ENCODE peak calls at places on chromosomes 3 and 15, in four cellular contexts. D is A673, Z is HL-60, P is tibial artery. U is an unnamed sample.

GRCh38 chr3:103308921-103309320 is 874.1 kb downstream of the ZPLD1 start:
- DNase-seq in D (no peak), Z (no peak), P (no peak), U (no peak)

GRCh38 chr3:48655586-48655985 is 7.1 kb downstream of the CELSR3 start:
- DNase-seq in P (no peak), D (no peak), Z (no peak), U (no peak)

GRCh38 chr3:163476179-163476578 is 1602.1 kb downstream of the SI start:
- DNase-seq in D (peak; percentile 82), P (no peak), Z (no peak), U (no peak)

GRCh38 chr15:25897658-25898057 is 34.5 kb upstream of the ATP10A start:
- DNase-seq in D (no peak), Z (no peak), P (no peak), U (no peak)

GRCh38 chr15:59691194-59691805 is 2.2 kb upstream of the BNIP2 start:
- DNase-seq in D (peak; percentile 62), Z (peak; percentile 50), P (no peak), U (peak; percentile 34)

GRCh38 chr3:160678447-160678846 is 1.5 kb downstream of the ARL14 start:
- DNase-seq in Z (no peak), P (no peak), D (peak; percentile 41), U (no peak)

GRCh38 chr15:89066280-89066679 is 22.0 kb upstream of the ABHD2 start:
- DNase-seq in Z (no peak), D (no peak), P (no peak), U (no peak)

GRCh38 chr3:40847571-40847992 is 322.8 kb downstream of the ZNF621 start:
- DNase-seq in P (no peak), D (no peak), Z (no peak), U (no peak)

GRCh38 chr3:95097493-95097892 is 1034.6 kb downstream of the NSUN3 start:
- DNase-seq in D (no peak), Z (no peak), P (no peak), U (no peak)

GRCh38 chr15:60364306-60364924 is 33.4 kb downstream of the ANXA2 start:
- DNase-seq in D (no peak), P (no peak), Z (no peak), U (no peak)

GRCh38 chr3:11609481-11609880 is 34.2 kb downstream of the VGLL4 start:
- DNase-seq in D (no peak), Z (no peak), P (no peak), U (no peak)

GRCh38 chr3:178385280-178385952 is 150.8 kb upstream of the KCNMB2 start:
- DNase-seq in Z (no peak), P (no peak), D (peak; percentile 64), U (peak; percentile 28)

GRCh38 chr3:119695480-119695879 is 7.3 kb upstream of the CFAP91 start:
- DNase-seq in P (no peak), Z (peak; percentile 29), D (peak; percentile 33), U (peak; percentile 10)

GRCh38 chr3:16474304-16474703 is 39.2 kb downstream of the RFTN1 start:
- DNase-seq in Z (no peak), P (no peak), D (no peak), U (peak; percentile 50)

GRCh38 chr15:70353606-70354259 is 256.0 kb upstream of the TLE3 start:
- DNase-seq in Z (no peak), P (no peak), D (no peak), U (no peak)

GRCh38 chr3:52089691-52090090 is 33.3 kb upstream of the DUSP7 start:
- DNase-seq in D (no peak), Z (no peak), P (no peak), U (no peak)

GRCh38 chr3:107675233-107675900 is 152.6 kb downstream of the BBX start:
- DNase-seq in P (no peak), D (no peak), Z (no peak), U (no peak)

GRCh38 chr3:69671082-69671952 is 67.9 kb upstream of the MITF start:
- DNase-seq in Z (peak; percentile 19), D (peak; percentile 15), P (no peak), U (peak; percentile 28)

GRCh38 chr15:76217029-76217866 is 94.0 kb downstream of the ETFA start:
- DNase-seq in D (no peak), Z (no peak), P (no peak), U (peak; percentile 32)

GRCh38 chr3:12436514-12437222 is 47.6 kb upstream of the TSEN2 start:
- DNase-seq in P (no peak), D (no peak), Z (no peak), U (peak; percentile 43)

GRCh38 chr3:108125550-108126071 is 34.8 kb upstream of the CD47 start:
- DNase-seq in P (no peak), D (no peak), Z (peak; percentile 91), U (no peak)

GRCh38 chr15:52252781-52253180 is 42.8 kb downstream of the MYO5C start:
- DNase-seq in P (no peak), D (peak; percentile 38), Z (no peak), U (peak; percentile 92)

GRCh38 chr15:64334530-64334929 is 21.4 kb downstream of the CSNK1G1 start:
- DNase-seq in D (no peak), P (no peak), Z (no peak), U (no peak)

GRCh38 chr3:61562042-61562809 is 855 bp downstream of the PTPRG start:
- DNase-seq in Z (no peak), P (peak; percentile 69), D (no peak), U (no peak)

GRCh38 chr3:75768303-75769017 is 16.9 kb downstream of the ZNF717 start:
- DNase-seq in D (no peak), P (no peak), Z (no peak), U (no peak)

GRCh38 chr3:193508108-193508507 is 46.6 kb downstream of the ATP13A4 start:
- DNase-seq in D (no peak), P (no peak), Z (no peak), U (no peak)

GRCh38 chr3:165696496-165696895 is 140.7 kb downstream of the BCHE start:
- DNase-seq in Z (no peak), P (no peak), D (no peak), U (no peak)

GRCh38 chr15:52803543-52804306 is 13.6 kb upstream of the ONECUT1 start:
- DNase-seq in Z (no peak), D (no peak), P (no peak), U (no peak)

GRCh38 chr15:90101130-90101968 is 919 bp downstream of the IDH2 start:
- DNase-seq in Z (peak; percentile 81), P (peak; percentile 78), D (peak; percentile 39), U (no peak)

GRCh38 chr15:35720984-35721383 is 175.0 kb upstream of the DPH6 start:
- DNase-seq in P (no peak), D (no peak), Z (no peak), U (no peak)

GRCh38 chr3:100072328-100073048 is 41.8 kb downstream of the FILIP1L start:
- DNase-seq in P (no peak), D (peak; percentile 32), Z (peak; percentile 90), U (no peak)

GRCh38 chr15:101048191-101049011 is 129.2 kb downstream of the LRRK1 start:
- DNase-seq in P (peak; percentile 46), Z (no peak), D (no peak), U (no peak)

GRCh38 chr3:126543457-126544090 is 15.2 kb downstream of the C3orf22 start:
- DNase-seq in D (no peak), P (peak; percentile 37), Z (no peak), U (no peak)

GRCh38 chr15:51884517-51885236 is 55.2 kb downstream of the TMOD3 start:
- DNase-seq in Z (no peak), D (peak; percentile 37), P (no peak), U (peak; percentile 78)

GRCh38 chr3:148697311-148698189 is at the start of gene AGTR1:
- DNase-seq in D (peak; percentile 29), P (peak; percentile 85), Z (no peak), U (no peak)

GRCh38 chr3:128466840-128467541 is at the start of gene DNAJB8:
- DNase-seq in Z (no peak), P (no peak), D (no peak), U (no peak)

GRCh38 chr15:95581595-95581994 is 748.9 kb upstream of the NR2F2 start:
- DNase-seq in P (no peak), Z (no peak), D (no peak), U (no peak)

GRCh38 chr3:64717411-64717810 is 29.6 kb upstream of the ADAMTS9 start:
- DNase-seq in P (no peak), Z (no peak), D (no peak), U (no peak)

GRCh38 chr3:64716110-64716509 is 28.3 kb upstream of the ADAMTS9 start:
- DNase-seq in D (no peak), P (no peak), Z (no peak), U (no peak)

GRCh38 chr3:64715211-64715982 is 27.6 kb upstream of the ADAMTS9 start:
- DNase-seq in P (no peak), Z (no peak), D (no peak), U (no peak)

DNA sequence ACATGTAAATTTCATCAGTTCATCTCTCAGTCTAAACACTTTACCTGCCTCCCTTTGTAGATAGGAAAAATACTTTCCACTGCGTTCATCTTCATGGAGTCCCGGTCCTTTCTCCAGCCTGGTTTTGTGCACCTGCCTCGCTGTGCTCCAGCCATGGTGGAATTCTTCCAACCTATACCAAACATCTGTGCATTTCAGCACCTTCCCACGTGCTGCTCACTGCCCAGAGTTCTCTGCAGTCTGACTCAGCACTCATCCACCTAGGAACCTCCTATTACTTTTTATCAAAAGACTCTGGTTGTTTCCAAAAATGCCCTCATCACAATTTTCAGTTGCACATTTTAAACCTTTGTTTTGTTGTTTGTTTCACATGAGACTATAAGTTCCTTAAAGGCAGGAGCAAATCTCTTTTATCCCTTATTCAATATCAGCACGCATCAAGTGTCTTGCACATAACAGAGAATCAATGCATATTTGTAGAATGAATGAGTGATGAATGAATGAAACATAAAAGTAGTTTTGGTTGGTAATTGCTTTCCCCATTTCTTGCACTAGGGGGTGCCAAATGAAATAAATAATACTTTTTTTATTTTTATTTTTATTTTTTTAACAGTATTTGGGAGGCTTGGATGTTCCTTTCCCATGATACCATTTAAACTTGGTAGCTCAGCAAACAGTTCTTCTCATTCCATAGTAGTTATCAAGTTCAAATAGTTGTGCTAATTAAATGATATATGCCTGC is 30.2 kb upstream of the ADAMTS9 start:
- DNase-seq in D (no peak), P (no peak), Z (no peak), U (no peak)
- TF ChIP-seq CTCF in D (peak; percentile 50), P (no peak), Z (no peak), U (peak; percentile 76)

GRCh38 chr3:134721214-134721613 is 70.4 kb upstream of the KY start:
- DNase-seq in P (no peak), Z (peak; percentile 2), D (no peak), U (no peak)
- TF ChIP-seq CTCF in P (no peak), Z (no peak), D (no peak), U (no peak)

GRCh38 chr15:92104069-92104468 is 250.6 kb downstream of the SLCO3A1 start:
- DNase-seq in P (no peak), D (no peak), Z (no peak), U (no peak)
- TF ChIP-seq CTCF in P (no peak), D (no peak), Z (no peak), U (no peak)

DNA sequence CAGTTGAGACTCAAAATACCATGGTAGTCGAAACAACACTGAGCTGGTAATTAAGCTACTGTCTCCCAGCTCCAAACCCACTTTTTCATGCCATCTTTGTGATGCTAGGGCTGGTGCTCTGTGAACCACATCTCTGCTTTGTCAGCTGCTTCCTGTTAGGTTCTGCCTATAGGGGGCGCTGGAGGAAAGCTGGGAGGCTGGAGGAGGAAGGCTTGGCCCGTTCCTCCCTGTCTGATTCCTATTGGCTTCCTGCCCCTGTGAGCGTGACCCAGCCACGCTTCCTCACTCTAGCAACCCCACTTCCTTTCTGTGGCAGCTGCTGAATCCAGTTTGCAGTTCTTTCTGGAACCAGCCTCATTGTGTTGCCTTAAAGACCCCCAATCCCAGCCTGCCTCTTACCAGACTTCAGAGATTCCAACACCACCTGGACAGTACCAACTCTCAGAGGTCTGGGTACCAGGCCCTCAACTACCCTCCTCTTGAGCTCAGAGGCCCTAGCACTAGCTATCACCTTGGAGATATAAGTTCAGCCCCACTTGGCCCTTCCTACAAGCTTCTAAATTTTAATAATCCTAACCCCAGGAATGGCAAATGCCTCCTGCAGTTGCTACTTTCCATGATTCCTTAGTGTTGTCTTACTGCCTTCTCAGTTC is 120.9 kb downstream of the ERC2 start:
- DNase-seq in Z (peak; percentile 61), P (no peak), D (peak; percentile 19), U (no peak)
- TF ChIP-seq CTCF in Z (peak; percentile 55), P (no peak), D (peak; percentile 54), U (peak; percentile 20)